ENCODE peak calls at places on chromosomes 13 and 19, in four cellular contexts. One of them, this sample, is unnamed.
A peak's percentile ranks its signal among the peaks of the same experiment; 100 is the strongest.

GRCh38 chr13:45296259-45296658 is 44.7 kb downstream of the TPT1 start:
- DNase-seq in dorsolateral prefrontal cortex: no peak
- DNase-seq in right atrium auricular region: no peak
- DNase-seq in T-helper 2 cell: no peak
- DNase-seq in this sample: no peak

GRCh38 chr13:81302677-81303076 is 961.8 kb upstream of the SPRY2 start:
- DNase-seq in right atrium auricular region: no peak
- DNase-seq in T-helper 2 cell: no peak
- DNase-seq in dorsolateral prefrontal cortex: no peak
- DNase-seq in this sample: no peak

GRCh38 chr13:20165417-20166257 is 4.8 kb upstream of the GJA3 start:
- DNase-seq in right atrium auricular region: no peak
- DNase-seq in dorsolateral prefrontal cortex: no peak
- DNase-seq in T-helper 2 cell: no peak
- DNase-seq in this sample: no peak

GRCh38 chr19:4288091-4288777 is 9.2 kb downstream of the SHD start:
- DNase-seq in right atrium auricular region: no peak
- DNase-seq in T-helper 2 cell: no peak
- DNase-seq in dorsolateral prefrontal cortex: no peak
- DNase-seq in this sample: no peak

GRCh38 chr19:49605605-49606004 is 14.6 kb downstream of the PRR12 start:
- DNase-seq in right atrium auricular region: no peak
- DNase-seq in dorsolateral prefrontal cortex: no peak
- DNase-seq in T-helper 2 cell: no peak
- DNase-seq in this sample: no peak

GRCh38 chr19:36973021-36973843 is 57.1 kb downstream of the ZNF568 start:
- DNase-seq in dorsolateral prefrontal cortex: peak; percentile 81
- DNase-seq in T-helper 2 cell: peak; percentile 68
- DNase-seq in right atrium auricular region: peak; percentile 81
- DNase-seq in this sample: peak; percentile 76

GRCh38 chr19:35017507-35017906 is 12.8 kb upstream of the SCN1B start:
- DNase-seq in dorsolateral prefrontal cortex: no peak
- DNase-seq in right atrium auricular region: no peak
- DNase-seq in T-helper 2 cell: no peak
- DNase-seq in this sample: no peak

GRCh38 chr13:44128522-44128921 is 245.1 kb upstream of the SERP2 start:
- DNase-seq in right atrium auricular region: peak; percentile 59
- DNase-seq in T-helper 2 cell: no peak
- DNase-seq in dorsolateral prefrontal cortex: no peak
- DNase-seq in this sample: no peak

GRCh38 chr19:17074628-17075034 is 621 bp downstream of the HAUS8 start:
- DNase-seq in right atrium auricular region: no peak
- DNase-seq in dorsolateral prefrontal cortex: no peak
- DNase-seq in T-helper 2 cell: no peak
- DNase-seq in this sample: no peak

GRCh38 chr19:919157-920050 is 2.3 kb downstream of the KISS1R start:
- DNase-seq in T-helper 2 cell: no peak
- DNase-seq in right atrium auricular region: no peak
- DNase-seq in dorsolateral prefrontal cortex: no peak
- DNase-seq in this sample: no peak

GRCh38 chr13:109738298-109738746 is 48.1 kb downstream of the IRS2 start:
- DNase-seq in right atrium auricular region: no peak
- DNase-seq in dorsolateral prefrontal cortex: no peak
- DNase-seq in T-helper 2 cell: no peak
- DNase-seq in this sample: no peak

GRCh38 chr19:36605101-36605838 is at the start of gene ZNF382:
- DNase-seq in dorsolateral prefrontal cortex: peak; percentile 68
- DNase-seq in T-helper 2 cell: peak; percentile 72
- DNase-seq in right atrium auricular region: peak; percentile 58
- DNase-seq in this sample: peak; percentile 36

GRCh38 chr19:18859676-18860301 is 28.0 kb downstream of the UPF1 start:
- DNase-seq in dorsolateral prefrontal cortex: no peak
- DNase-seq in right atrium auricular region: no peak
- DNase-seq in T-helper 2 cell: no peak
- DNase-seq in this sample: peak; percentile 30